ENCODE peak calls at places on chromosomes 1 and 21, in eight cellular contexts. P, I, O, A, K, M, Y and B are unnamed samples.

GRCh38 chr1:45864765-45865164 is 61.4 kb downstream of the MAST2 start:
- DNase-seq in P (no peak), I (no peak), O (no peak), A (no peak), K (no peak), M (no peak), Y (no peak), B (no peak)

GRCh38 chr1:46613661-46614603 is 2.7 kb downstream of the MOB3C start:
- DNase-seq in P (peak; percentile 82), I (peak; percentile 67), O (peak; percentile 77), A (peak; percentile 42), K (peak; percentile 96), M (no peak), Y (peak; percentile 89), B (peak; percentile 73)

GRCh38 chr1:84406209-84406917 is 8.1 kb downstream of the DNASE2B start:
- DNase-seq in P (no peak), I (peak; percentile 42), O (peak; percentile 63), A (peak; percentile 58), K (no peak), M (no peak), Y (no peak), B (no peak)

GRCh38 chr1:27980216-27980820 is 20.5 kb downstream of the XKR8 start:
- DNase-seq in P (no peak), I (no peak), O (no peak), A (no peak), K (no peak), M (no peak), Y (no peak), B (no peak)

GRCh38 chr1:51936531-51936930 is 54.0 kb downstream of the RAB3B start:
- DNase-seq in P (no peak), I (no peak), O (no peak), A (peak; percentile 32), K (no peak), M (no peak), Y (no peak), B (no peak)

GRCh38 chr1:81576996-81577697 is 223.6 kb upstream of the ADGRL2 start:
- DNase-seq in P (no peak), I (no peak), O (no peak), A (no peak), K (no peak), M (no peak), Y (no peak), B (no peak)

GRCh38 chr21:44883250-44883649 is 9.8 kb upstream of the PTTG1IP start:
- DNase-seq in P (no peak), I (no peak), O (no peak), A (no peak), K (no peak), M (no peak), Y (no peak), B (no peak)

GRCh38 chr1:183143576-183144315 is 42.3 kb upstream of the LAMC2 start:
- DNase-seq in P (no peak), I (no peak), O (no peak), A (no peak), K (no peak), M (no peak), Y (no peak), B (no peak)

GRCh38 chr1:7994827-7995226 is 31.3 kb downstream of the ERRFI1 start:
- DNase-seq in P (no peak), I (no peak), O (no peak), A (no peak), K (no peak), M (no peak), Y (no peak), B (no peak)
- TF ChIP-seq CTCF in P (no peak), I (no peak), O (no peak), A (no peak), K (no peak), M (no peak), Y (no peak), B (no peak)

GRCh38 chr1:104648269-104648691 is 898.6 kb downstream of the AMY1C start:
- DNase-seq in P (peak; percentile 30), I (peak; percentile 31), O (no peak), A (peak; percentile 10), K (no peak), M (no peak), Y (no peak), B (peak; percentile 37)
- TF ChIP-seq CTCF in P (peak; percentile 19), I (peak; percentile 58), O (no peak), A (peak; percentile 36), K (no peak), M (peak; percentile 61), Y (peak; percentile 68), B (peak; percentile 38)

GRCh38 chr1:154466879-154467767 is 34.9 kb upstream of the TDRD10 start:
- DNase-seq in P (peak; percentile 44), I (no peak), O (no peak), A (no peak), K (no peak), M (no peak), Y (no peak), B (peak; percentile 58)
- TF ChIP-seq CTCF in P (peak; percentile 19), I (peak; percentile 21), O (no peak), A (no peak), K (peak; percentile 7), M (peak; percentile 37), Y (peak; percentile 50), B (peak; percentile 17)

DNA sequence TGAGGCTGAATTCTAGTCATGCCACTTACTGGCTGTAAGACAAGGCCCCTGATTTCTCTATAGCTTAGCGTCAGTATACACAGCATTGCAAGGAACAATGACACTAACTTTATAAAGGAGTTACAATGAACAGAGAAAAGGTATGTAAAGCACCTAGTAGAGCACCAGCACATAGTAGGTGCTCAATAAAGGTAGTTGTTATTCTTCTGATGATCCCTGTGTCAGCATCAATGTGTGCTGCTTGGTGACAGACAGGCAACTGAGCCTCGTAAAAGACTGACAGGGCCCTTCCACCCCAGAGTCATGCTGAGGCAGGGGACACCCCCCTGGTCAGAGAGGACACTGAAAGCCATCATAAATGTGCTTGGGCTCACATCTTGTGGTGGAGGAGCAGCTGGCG is 43.3 kb downstream of the GRHL3 start:
- DNase-seq in P (no peak), I (no peak), O (no peak), A (no peak), K (no peak), M (no peak), Y (no peak), B (peak; percentile 19)
- TF ChIP-seq CTCF in P (no peak), I (no peak), O (no peak), A (no peak), K (no peak), M (no peak), Y (no peak), B (no peak)

GRCh38 chr1:203527013-203527412 is 33.1 kb downstream of the OPTC start:
- DNase-seq in P (no peak), I (no peak), O (no peak), A (no peak), K (no peak), M (no peak), Y (no peak), B (no peak)

GRCh38 chr1:203525685-203526084 is 31.7 kb downstream of the OPTC start:
- DNase-seq in P (no peak), I (no peak), O (no peak), A (no peak), K (no peak), M (no peak), Y (no peak), B (no peak)

GRCh38 chr1:203528976-203529375 is 35.0 kb downstream of the OPTC start:
- DNase-seq in P (no peak), I (no peak), O (no peak), A (no peak), K (no peak), M (no peak), Y (no peak), B (no peak)

GRCh38 chr1:203526572-203526971 is 32.6 kb downstream of the OPTC start:
- DNase-seq in P (no peak), I (peak; percentile 40), O (no peak), A (peak; percentile 71), K (no peak), M (no peak), Y (no peak), B (no peak)

GRCh38 chr1:203528098-203528497 is 34.1 kb downstream of the OPTC start:
- DNase-seq in P (no peak), I (no peak), O (no peak), A (no peak), K (no peak), M (no peak), Y (no peak), B (no peak)
- TF ChIP-seq CTCF in P (no peak), I (no peak), O (no peak), A (no peak), K (no peak), M (no peak), Y (no peak), B (no peak)

DNA sequence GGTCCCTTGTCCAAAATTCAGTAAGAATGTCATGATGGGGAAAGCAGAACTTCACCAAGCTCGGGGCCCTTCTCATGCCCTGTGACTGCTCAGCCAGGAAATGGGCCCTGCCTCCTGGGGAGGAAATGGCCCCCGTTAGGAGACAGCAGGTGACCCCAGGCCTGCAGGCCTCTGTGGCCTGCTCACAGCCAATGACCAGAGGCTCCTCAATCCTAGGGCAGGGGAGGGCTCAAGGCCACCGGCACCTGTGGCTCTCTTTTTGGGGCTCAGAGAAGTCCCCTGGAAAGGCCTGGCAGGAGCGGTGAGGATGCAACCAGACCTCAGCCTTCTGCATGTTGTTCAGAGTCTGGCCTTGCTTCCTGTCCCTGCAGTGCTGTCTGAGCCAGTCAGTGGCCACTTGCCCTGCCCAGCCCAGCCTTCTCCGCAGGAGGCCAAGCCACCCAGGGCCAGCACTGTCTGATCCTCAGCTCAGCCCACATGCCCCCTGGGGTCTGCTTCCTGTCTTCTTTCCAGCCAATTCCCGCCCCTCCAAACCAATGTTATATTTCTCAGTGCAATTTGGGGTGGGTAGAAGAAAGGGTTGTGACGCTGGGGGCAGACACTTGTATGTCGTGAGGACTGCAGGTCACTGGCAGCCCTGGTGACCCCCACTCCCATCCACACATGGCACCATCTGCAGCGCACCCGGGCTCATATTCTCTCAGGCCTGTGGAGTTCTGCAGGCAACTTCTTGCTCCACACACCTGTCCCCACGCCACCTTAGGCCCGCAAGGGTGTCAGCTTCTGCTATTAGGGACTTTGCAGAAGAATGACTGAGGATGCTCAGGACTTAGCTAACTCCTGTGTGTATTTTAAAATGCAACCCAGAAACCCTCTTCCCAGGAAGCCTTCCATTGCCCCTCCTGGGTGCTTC is 83.6 kb downstream of the ITPKB start:
- DNase-seq in P (no peak), I (no peak), O (no peak), A (no peak), K (no peak), M (no peak), Y (no peak), B (no peak)
- TF ChIP-seq CTCF in P (no peak), I (no peak), O (no peak), A (no peak), K (no peak), M (no peak), Y (no peak), B (no peak)

DNA sequence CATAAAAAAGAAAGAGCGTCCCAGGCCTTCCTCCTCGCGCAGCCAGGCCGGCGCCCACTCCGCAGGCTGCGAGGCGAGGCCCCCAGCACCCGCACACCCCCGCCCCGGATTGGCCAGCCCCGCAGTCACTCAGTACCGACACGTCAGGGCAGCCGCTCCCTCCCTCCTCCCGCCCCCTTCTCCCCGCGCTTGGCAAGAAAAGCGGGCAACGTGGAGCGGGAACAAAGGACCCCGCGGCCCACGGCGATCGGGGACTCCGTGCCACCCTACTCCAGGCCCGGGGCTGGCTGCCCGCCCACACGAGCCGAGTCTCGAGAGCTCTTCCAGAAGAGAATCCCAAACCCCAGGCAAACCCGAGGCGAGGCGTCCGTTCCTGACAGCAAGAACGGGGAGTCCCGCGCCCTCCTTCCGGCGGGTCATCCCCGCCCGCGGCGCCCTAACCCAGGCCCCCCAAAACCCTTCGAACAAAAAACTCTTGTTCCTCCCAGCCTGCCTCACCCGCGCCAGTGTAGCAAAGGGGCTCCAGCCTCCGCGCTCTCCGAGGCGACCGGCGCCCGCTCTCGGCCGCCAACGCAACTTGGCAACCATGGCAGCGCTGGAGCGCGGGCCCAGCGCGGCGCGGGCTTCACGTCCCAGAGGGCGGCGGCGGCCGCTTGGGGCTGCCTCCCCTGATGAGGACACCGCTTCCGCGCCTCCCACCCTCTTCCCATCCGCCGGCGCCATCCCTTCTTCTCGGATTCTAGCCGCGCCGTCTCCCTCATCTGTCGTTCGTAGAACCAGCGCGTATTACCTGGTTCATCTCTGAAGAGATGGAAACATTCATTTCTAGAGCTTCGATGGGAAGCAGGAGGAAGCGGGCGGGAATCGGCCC is 645 bp downstream of the IVNS1ABP start:
- DNase-seq in P (peak; percentile 90), I (peak; percentile 93), O (peak; percentile 97), A (peak; percentile 90), K (peak; percentile 95), M (peak; percentile 50), Y (peak; percentile 96), B (peak; percentile 88)
- TF ChIP-seq CTCF in P (no peak), I (peak; percentile 12), O (no peak), A (no peak), K (no peak), M (no peak), Y (peak; percentile 48), B (no peak)